ENCODE peak calls at places on chromosomes 3 and 15, in four cellular contexts. E is mesendoderm, W is neuronal stem cell, I is IMR-90. C is an unnamed sample.

GRCh38 chr3:122563717-122564025 is 429 bp downstream of the PARP9 start:
- DNase-seq in E (peak), W (no peak), I (no peak), C (no peak)

GRCh38 chr3:66381621-66382020 is 119.2 kb downstream of the LRIG1 start:
- DNase-seq in E (no peak), W (no peak), I (no peak), C (no peak)

GRCh38 chr15:87874896-87875661 is 381.5 kb downstream of the NTRK3 start:
- DNase-seq in E (no peak), W (peak), I (peak), C (no peak)

GRCh38 chr3:38205472-38205805 is 40.1 kb downstream of the OXSR1 start:
- DNase-seq in E (no peak), W (no peak), I (no peak), C (no peak)

GRCh38 chr15:93028632-93029612 is 60.1 kb downstream of the RGMA start:
- DNase-seq in E (no peak), W (no peak), I (peak), C (no peak)

GRCh38 chr15:89406756-89407650 is 72.4 kb upstream of the POLG start:
- DNase-seq in E (peak), W (no peak), I (no peak), C (no peak)

GRCh38 chr3:51710631-51711351 is 3.9 kb downstream of the GRM2 start:
- DNase-seq in E (peak), W (no peak), I (no peak), C (no peak)

GRCh38 chr3:18758047-18758704 is 333.0 kb upstream of the SATB1 start:
- DNase-seq in E (peak), W (peak), I (no peak), C (no peak)

GRCh38 chr3:134059680-134060560 is 30.2 kb upstream of the SLCO2A1 start:
- DNase-seq in E (peak), W (no peak), I (peak), C (no peak)

GRCh38 chr3:152183473-152183872 is 85.3 kb upstream of the MBNL1 start:
- DNase-seq in E (peak), W (peak), I (peak), C (peak)

GRCh38 chr3:51500632-51501131 is 867 bp upstream of the DCAF1 start:
- DNase-seq in E (no peak), W (no peak), I (no peak), C (no peak)

GRCh38 chr3:185744997-185745843 is 79.6 kb downstream of the IGF2BP2 start:
- DNase-seq in E (no peak), W (no peak), I (peak), C (no peak)

GRCh38 chr3:64048631-64049061 is 25.4 kb upstream of the PSMD6 start:
- DNase-seq in E (no peak), W (no peak), I (peak), C (no peak)

GRCh38 chr3:197168606-197169005 is 129.8 kb downstream of the DLG1 start:
- DNase-seq in E (peak), W (no peak), I (peak), C (no peak)

GRCh38 chr15:93072011-93072410 is 17.0 kb downstream of the RGMA start:
- DNase-seq in E (peak), W (no peak), I (peak), C (no peak)

GRCh38 chr15:61879219-61879618 is 181.0 kb downstream of the VPS13C start:
- DNase-seq in E (no peak), W (no peak), I (no peak), C (no peak)

GRCh38 chr15:74245342-74245931 is 9.3 kb downstream of the CCDC33 start:
- DNase-seq in E (peak), W (no peak), I (no peak), C (no peak)

GRCh38 chr3:119018690-119019463 is 15.8 kb downstream of the IGSF11 start:
- DNase-seq in E (no peak), W (no peak), I (no peak), C (no peak)

GRCh38 chr15:25783607-25784131 is 79.5 kb downstream of the ATP10A start:
- DNase-seq in E (peak), W (peak), I (peak), C (peak)

GRCh38 chr3:134214239-134214638 is 36.4 kb downstream of the RYK start:
- DNase-seq in E (no peak), W (no peak), I (no peak), C (no peak)

GRCh38 chr3:169550284-169550683 is 113.2 kb downstream of the MECOM start:
- DNase-seq in E (no peak), W (no peak), I (no peak), C (no peak)

GRCh38 chr3:33331414-33331813 is 54.2 kb downstream of the FBXL2 start:
- DNase-seq in E (no peak), W (no peak), I (peak), C (no peak)

GRCh38 chr3:152825566-152825965 is 9.4 kb upstream of the P2RY1 start:
- DNase-seq in E (no peak), W (no peak), I (no peak), C (no peak)

GRCh38 chr3:186798239-186798638 is 8.0 kb downstream of the RFC4 start:
- DNase-seq in E (no peak), W (no peak), I (no peak), C (no peak)

GRCh38 chr15:37134699-37135131 is 34.4 kb upstream of the MEIS2 start:
- DNase-seq in E (peak), W (no peak), I (peak), C (no peak)

GRCh38 chr15:59993950-59994401 is 10.1 kb upstream of the FOXB1 start:
- DNase-seq in E (peak), W (peak), I (no peak), C (no peak)

GRCh38 chr15:75456710-75457109 is 5.2 kb upstream of the SIN3A start:
- DNase-seq in E (peak), W (no peak), I (peak), C (no peak)

GRCh38 chr15:83170474-83171165 is 37.0 kb downstream of the HDGFL3 start:
- DNase-seq in E (no peak), W (no peak), I (peak), C (no peak)

GRCh38 chr3:31980530-31981205 is 394 bp downstream of the OSBPL10 start:
- DNase-seq in E (peak), W (peak), I (peak), C (peak)

GRCh38 chr3:104764499-104764898 is 602.2 kb upstream of the ALCAM start:
- DNase-seq in E (no peak), W (no peak), I (no peak), C (no peak)

GRCh38 chr3:27574438-27574795 is 90.2 kb upstream of the SLC4A7 start:
- DNase-seq in E (no peak), W (no peak), I (no peak), C (no peak)

GRCh38 chr3:192675958-192676649 is 51.2 kb downstream of the FGF12 start:
- DNase-seq in E (no peak), W (no peak), I (no peak), C (no peak)

GRCh38 chr3:151567477-151567876 is 106.6 kb upstream of the IGSF10 start:
- DNase-seq in E (peak), W (no peak), I (no peak), C (no peak)

GRCh38 chr3:131690800-131691199 is 188.0 kb upstream of the MRPL3 start:
- DNase-seq in E (no peak), W (no peak), I (no peak), C (no peak)

GRCh38 chr15:40768492-40769309 is 1.1 kb upstream of the C15orf62 start:
- DNase-seq in E (no peak), W (no peak), I (no peak), C (no peak)

GRCh38 chr15:40766194-40766830 is 2.4 kb downstream of the GCHFR start:
- DNase-seq in E (no peak), W (no peak), I (peak), C (no peak)

GRCh38 chr15:40766906-40767837 is 2.6 kb upstream of the C15orf62 start:
- DNase-seq in E (no peak), W (no peak), I (peak), C (no peak)

GRCh38 chr15:40769310-40770146 is at the start of gene C15orf62:
- DNase-seq in E (no peak), W (no peak), I (peak), C (no peak)

DNA sequence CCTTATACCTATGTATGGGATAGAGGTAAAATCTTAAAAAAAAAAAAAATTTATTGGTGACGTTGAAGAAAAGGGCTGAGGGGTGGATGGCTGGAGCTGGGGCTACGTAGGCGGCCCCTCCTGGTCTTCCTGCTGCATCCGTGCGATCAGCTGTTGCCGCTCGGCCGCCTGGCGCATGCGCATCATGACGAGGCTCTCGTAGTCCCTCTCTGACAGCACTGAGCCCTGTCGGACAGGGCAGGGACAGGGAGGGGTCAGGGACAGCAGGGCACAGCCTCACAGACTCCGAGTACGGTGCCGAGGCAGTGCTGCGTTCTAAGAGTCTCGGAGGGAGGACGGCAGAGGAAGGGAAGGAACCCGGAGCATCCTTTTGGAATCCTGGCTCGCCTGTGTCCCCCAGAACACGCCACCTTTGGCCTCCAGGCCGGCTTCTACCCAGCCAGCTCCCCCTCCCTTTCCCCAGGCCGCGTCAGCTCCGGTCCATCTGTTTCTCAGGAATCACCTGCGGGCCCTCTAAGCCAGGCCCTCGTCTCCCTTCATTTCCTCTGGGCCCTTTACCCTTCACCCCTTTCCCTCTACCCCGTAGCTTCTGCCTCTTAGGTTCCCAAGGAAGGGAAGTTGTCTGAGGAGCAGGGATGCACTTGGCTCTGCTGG is 1.8 kb upstream of the C15orf62 start:
- DNase-seq in E (no peak), W (no peak), I (no peak), C (no peak)
- H2AK5ac ChIP-seq in E (no peak), W (no peak), I (no peak), C (no peak)

GRCh38 chr15:29141206-29141907 is 128.3 kb downstream of the NSMCE3 start:
- DNase-seq in E (no peak), W (no peak), I (no peak), C (peak)

GRCh38 chr15:29143293-29143692 is 126.3 kb downstream of the NSMCE3 start:
- DNase-seq in E (no peak), W (no peak), I (no peak), C (no peak)

GRCh38 chr15:29143909-29144308 is 125.7 kb downstream of the NSMCE3 start:
- DNase-seq in E (no peak), W (no peak), I (peak), C (no peak)

GRCh38 chr15:29140475-29141172 is 129.0 kb downstream of the NSMCE3 start:
- DNase-seq in E (peak), W (no peak), I (no peak), C (no peak)

GRCh38 chr15:29141908-29142747 is 127.5 kb downstream of the NSMCE3 start:
- DNase-seq in E (no peak), W (no peak), I (no peak), C (no peak)
- H2AK5ac ChIP-seq in E (no peak), W (no peak), I (no peak), C (no peak)

DNA sequence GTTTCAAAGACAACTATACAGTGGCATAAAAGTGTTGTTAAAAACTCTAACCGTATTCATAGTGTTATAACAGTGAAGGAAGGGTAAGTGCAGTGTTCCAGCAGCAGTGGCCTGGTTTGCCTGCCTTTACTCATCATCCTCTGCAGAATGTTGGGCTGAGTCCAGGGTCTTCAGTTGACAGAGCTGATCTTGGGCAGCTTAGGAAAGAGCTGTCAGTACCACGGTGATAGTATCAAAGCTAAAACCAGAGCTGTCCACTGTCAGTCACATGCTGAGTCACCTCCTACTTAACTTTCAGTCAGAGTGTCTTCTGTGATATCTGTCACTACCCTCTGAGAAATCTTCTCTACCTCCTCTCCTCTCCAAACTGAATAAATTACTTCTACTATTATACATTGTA is 241.9 kb downstream of the ZIC1 start:
- DNase-seq in E (no peak), W (no peak), I (peak), C (no peak)
- H2AK5ac ChIP-seq in E (no peak), W (no peak), I (no peak), C (no peak)

GRCh38 chr15:35054380-35054779 is 30.7 kb downstream of the NANOGP8 start:
- DNase-seq in E (no peak), W (no peak), I (no peak), C (no peak)
- H2AK5ac ChIP-seq in E (no peak), W (no peak), I (no peak), C (no peak)

GRCh38 chr15:100553468-100553867 is 24.7 kb upstream of the CERS3 start:
- DNase-seq in E (no peak), W (no peak), I (no peak), C (no peak)

GRCh38 chr15:100544290-100544945 is 15.7 kb upstream of the CERS3 start:
- DNase-seq in E (no peak), W (no peak), I (no peak), C (no peak)

GRCh38 chr15:100542290-100542689 is 13.5 kb upstream of the CERS3 start:
- DNase-seq in E (no peak), W (no peak), I (no peak), C (no peak)

GRCh38 chr15:100544946-100545345 is 16.2 kb upstream of the CERS3 start:
- DNase-seq in E (no peak), W (no peak), I (no peak), C (no peak)

DNA sequence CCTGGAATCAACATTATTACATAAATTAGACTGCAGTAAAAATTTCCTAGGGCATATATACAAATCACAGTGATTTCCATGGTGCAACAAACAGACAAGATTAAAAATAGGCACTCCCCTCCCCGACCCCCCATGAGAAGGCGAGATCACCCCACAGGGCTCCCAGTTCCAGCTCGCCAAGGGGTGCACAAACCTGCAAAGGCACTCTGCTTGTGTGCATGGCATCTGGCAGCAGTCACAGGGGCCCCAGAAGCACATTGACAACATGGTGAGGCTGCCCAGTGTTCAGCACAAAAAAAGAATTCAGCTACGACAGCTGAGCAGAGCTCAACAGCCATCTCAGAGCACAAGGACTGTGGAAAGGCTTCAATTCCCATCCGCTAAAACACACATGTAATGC is 19.2 kb upstream of the CERS3 start:
- DNase-seq in E (no peak), W (no peak), I (no peak), C (no peak)
- H2AK5ac ChIP-seq in E (no peak), W (no peak), I (no peak), C (no peak)